ENCODE peak calls at places on chromosomes 4 and X, in six cellular contexts. One of them, this sample, is unnamed.

GRCh38 chr4:156838761-156839160 is 132.8 kb downstream of the PDGFC start:
- DNase-seq in HEK293T: no peak
- DNase-seq in stimulated activated CD4-positive, alpha-beta T cell treated with anti-CD3 and anti-CD28 coated beads, Interleukin-12 subunit alpha, Interleukin-12 subunit beta, amount 100 ng/mL, for 4 hours: no peak
- DNase-seq in T-cell: no peak
- DNase-seq in omental fat pad: no peak
- DNase-seq in left cardiac atrium: no peak
- DNase-seq in this sample: no peak

GRCh38 chr4:133996431-133997121 is 205.0 kb downstream of the PABPC4L start:
- DNase-seq in left cardiac atrium: no peak
- DNase-seq in omental fat pad: no peak
- DNase-seq in HEK293T: no peak
- DNase-seq in T-cell: no peak
- DNase-seq in stimulated activated CD4-positive, alpha-beta T cell treated with anti-CD3 and anti-CD28 coated beads, Interleukin-12 subunit alpha, Interleukin-12 subunit beta, amount 100 ng/mL, for 4 hours: no peak
- DNase-seq in this sample: no peak

GRCh38 chrX:17844236-17844635 is 16.9 kb downstream of the RAI2 start:
- DNase-seq in HEK293T: no peak
- DNase-seq in stimulated activated CD4-positive, alpha-beta T cell treated with anti-CD3 and anti-CD28 coated beads, Interleukin-12 subunit alpha, Interleukin-12 subunit beta, amount 100 ng/mL, for 4 hours: no peak
- DNase-seq in T-cell: no peak
- DNase-seq in left cardiac atrium: no peak
- DNase-seq in omental fat pad: no peak
- DNase-seq in this sample: no peak

GRCh38 chr4:150164956-150165355 is 86.7 kb downstream of the DCLK2 start:
- DNase-seq in omental fat pad: no peak
- DNase-seq in T-cell: no peak
- DNase-seq in left cardiac atrium: no peak
- DNase-seq in stimulated activated CD4-positive, alpha-beta T cell treated with anti-CD3 and anti-CD28 coated beads, Interleukin-12 subunit alpha, Interleukin-12 subunit beta, amount 100 ng/mL, for 4 hours: no peak
- DNase-seq in HEK293T: no peak
- DNase-seq in this sample: no peak

GRCh38 chr4:172202480-172203076 is 389.4 kb downstream of the GALNTL6 start:
- DNase-seq in left cardiac atrium: no peak
- DNase-seq in omental fat pad: no peak
- DNase-seq in T-cell: no peak
- DNase-seq in stimulated activated CD4-positive, alpha-beta T cell treated with anti-CD3 and anti-CD28 coated beads, Interleukin-12 subunit alpha, Interleukin-12 subunit beta, amount 100 ng/mL, for 4 hours: no peak
- DNase-seq in HEK293T: peak; percentile 40
- DNase-seq in this sample: no peak

GRCh38 chr4:1846580-1846979 is 9.4 kb downstream of the LETM1 start:
- DNase-seq in stimulated activated CD4-positive, alpha-beta T cell treated with anti-CD3 and anti-CD28 coated beads, Interleukin-12 subunit alpha, Interleukin-12 subunit beta, amount 100 ng/mL, for 4 hours: no peak
- DNase-seq in T-cell: no peak
- DNase-seq in HEK293T: no peak
- DNase-seq in omental fat pad: no peak
- DNase-seq in left cardiac atrium: no peak
- DNase-seq in this sample: no peak

GRCh38 chrX:47218280-47218919 is at the start of gene CDK16:
- DNase-seq in omental fat pad: no peak
- DNase-seq in HEK293T: peak; percentile 87
- DNase-seq in T-cell: peak; percentile 63
- DNase-seq in left cardiac atrium: peak; percentile 85
- DNase-seq in stimulated activated CD4-positive, alpha-beta T cell treated with anti-CD3 and anti-CD28 coated beads, Interleukin-12 subunit alpha, Interleukin-12 subunit beta, amount 100 ng/mL, for 4 hours: peak; percentile 62
- DNase-seq in this sample: peak; percentile 94

GRCh38 chrX:30538271-30538670 is 39.3 kb downstream of the TASL start:
- DNase-seq in left cardiac atrium: no peak
- DNase-seq in T-cell: no peak
- DNase-seq in omental fat pad: no peak
- DNase-seq in stimulated activated CD4-positive, alpha-beta T cell treated with anti-CD3 and anti-CD28 coated beads, Interleukin-12 subunit alpha, Interleukin-12 subunit beta, amount 100 ng/mL, for 4 hours: no peak
- DNase-seq in HEK293T: no peak
- DNase-seq in this sample: no peak

GRCh38 chrX:106995678-106996077 is 4.3 kb downstream of the MORC4 start:
- DNase-seq in stimulated activated CD4-positive, alpha-beta T cell treated with anti-CD3 and anti-CD28 coated beads, Interleukin-12 subunit alpha, Interleukin-12 subunit beta, amount 100 ng/mL, for 4 hours: no peak
- DNase-seq in HEK293T: no peak
- DNase-seq in T-cell: no peak
- DNase-seq in left cardiac atrium: no peak
- DNase-seq in omental fat pad: no peak
- DNase-seq in this sample: no peak

GRCh38 chrX:9597361-9598035 is 132.6 kb downstream of the TBL1X start:
- DNase-seq in T-cell: no peak
- DNase-seq in stimulated activated CD4-positive, alpha-beta T cell treated with anti-CD3 and anti-CD28 coated beads, Interleukin-12 subunit alpha, Interleukin-12 subunit beta, amount 100 ng/mL, for 4 hours: no peak
- DNase-seq in HEK293T: no peak
- DNase-seq in omental fat pad: no peak
- DNase-seq in left cardiac atrium: no peak
- DNase-seq in this sample: no peak

GRCh38 chr4:169345207-169345788 is 74.5 kb upstream of the SH3RF1 start:
- DNase-seq in omental fat pad: no peak
- DNase-seq in HEK293T: no peak
- DNase-seq in T-cell: no peak
- DNase-seq in left cardiac atrium: no peak
- DNase-seq in stimulated activated CD4-positive, alpha-beta T cell treated with anti-CD3 and anti-CD28 coated beads, Interleukin-12 subunit alpha, Interleukin-12 subunit beta, amount 100 ng/mL, for 4 hours: no peak
- DNase-seq in this sample: no peak

GRCh38 chr4:88158360-88159136 is at the start of gene ABCG2:
- DNase-seq in omental fat pad: no peak
- DNase-seq in stimulated activated CD4-positive, alpha-beta T cell treated with anti-CD3 and anti-CD28 coated beads, Interleukin-12 subunit alpha, Interleukin-12 subunit beta, amount 100 ng/mL, for 4 hours: peak; percentile 31
- DNase-seq in T-cell: no peak
- DNase-seq in left cardiac atrium: peak; percentile 28
- DNase-seq in HEK293T: peak; percentile 42
- DNase-seq in this sample: peak; percentile 79

GRCh38 chrX:17860811-17861495 is at the start of gene RAI2:
- DNase-seq in omental fat pad: no peak
- DNase-seq in T-cell: no peak
- DNase-seq in stimulated activated CD4-positive, alpha-beta T cell treated with anti-CD3 and anti-CD28 coated beads, Interleukin-12 subunit alpha, Interleukin-12 subunit beta, amount 100 ng/mL, for 4 hours: peak; percentile 12
- DNase-seq in HEK293T: peak; percentile 40
- DNase-seq in left cardiac atrium: peak; percentile 42
- DNase-seq in this sample: no peak

GRCh38 chrX:40947276-40947675 is 138.0 kb upstream of the USP9X start:
- DNase-seq in stimulated activated CD4-positive, alpha-beta T cell treated with anti-CD3 and anti-CD28 coated beads, Interleukin-12 subunit alpha, Interleukin-12 subunit beta, amount 100 ng/mL, for 4 hours: no peak
- DNase-seq in HEK293T: no peak
- DNase-seq in T-cell: no peak
- DNase-seq in left cardiac atrium: no peak
- DNase-seq in omental fat pad: no peak
- DNase-seq in this sample: no peak

GRCh38 chr4:169690787-169691186 is 67.0 kb downstream of the HPF1 start:
- DNase-seq in stimulated activated CD4-positive, alpha-beta T cell treated with anti-CD3 and anti-CD28 coated beads, Interleukin-12 subunit alpha, Interleukin-12 subunit beta, amount 100 ng/mL, for 4 hours: no peak
- DNase-seq in T-cell: no peak
- DNase-seq in left cardiac atrium: no peak
- DNase-seq in omental fat pad: no peak
- DNase-seq in HEK293T: no peak
- DNase-seq in this sample: no peak

GRCh38 chrX:65707153-65707552 is 39.7 kb downstream of the MSN start:
- DNase-seq in left cardiac atrium: no peak
- DNase-seq in T-cell: no peak
- DNase-seq in stimulated activated CD4-positive, alpha-beta T cell treated with anti-CD3 and anti-CD28 coated beads, Interleukin-12 subunit alpha, Interleukin-12 subunit beta, amount 100 ng/mL, for 4 hours: no peak
- DNase-seq in omental fat pad: no peak
- DNase-seq in HEK293T: no peak
- DNase-seq in this sample: no peak

GRCh38 chrX:73817381-73818199 is 254.6 kb downstream of the CHIC1 start:
- DNase-seq in T-cell: no peak
- DNase-seq in omental fat pad: no peak
- DNase-seq in HEK293T: no peak
- DNase-seq in stimulated activated CD4-positive, alpha-beta T cell treated with anti-CD3 and anti-CD28 coated beads, Interleukin-12 subunit alpha, Interleukin-12 subunit beta, amount 100 ng/mL, for 4 hours: no peak
- DNase-seq in left cardiac atrium: no peak
- DNase-seq in this sample: no peak

GRCh38 chrX:140817943-140818342 is 108.4 kb downstream of the LINC00632 start:
- DNase-seq in stimulated activated CD4-positive, alpha-beta T cell treated with anti-CD3 and anti-CD28 coated beads, Interleukin-12 subunit alpha, Interleukin-12 subunit beta, amount 100 ng/mL, for 4 hours: no peak
- DNase-seq in left cardiac atrium: no peak
- DNase-seq in omental fat pad: no peak
- DNase-seq in HEK293T: peak; percentile 18
- DNase-seq in T-cell: no peak
- DNase-seq in this sample: no peak

GRCh38 chr4:57119054-57119651 is 9.0 kb upstream of the IGFBP7 start:
- DNase-seq in left cardiac atrium: peak; percentile 68
- DNase-seq in T-cell: no peak
- DNase-seq in stimulated activated CD4-positive, alpha-beta T cell treated with anti-CD3 and anti-CD28 coated beads, Interleukin-12 subunit alpha, Interleukin-12 subunit beta, amount 100 ng/mL, for 4 hours: no peak
- DNase-seq in omental fat pad: no peak
- DNase-seq in HEK293T: no peak
- DNase-seq in this sample: no peak

GRCh38 chrX:37075892-37076595 is 67.9 kb downstream of the FAM47C start:
- DNase-seq in HEK293T: no peak
- DNase-seq in left cardiac atrium: no peak
- DNase-seq in stimulated activated CD4-positive, alpha-beta T cell treated with anti-CD3 and anti-CD28 coated beads, Interleukin-12 subunit alpha, Interleukin-12 subunit beta, amount 100 ng/mL, for 4 hours: no peak
- DNase-seq in T-cell: no peak
- DNase-seq in omental fat pad: no peak
- DNase-seq in this sample: no peak

GRCh38 chr4:8582016-8582415 is 1.8 kb downstream of the GPR78 start:
- DNase-seq in T-cell: no peak
- DNase-seq in HEK293T: no peak
- DNase-seq in stimulated activated CD4-positive, alpha-beta T cell treated with anti-CD3 and anti-CD28 coated beads, Interleukin-12 subunit alpha, Interleukin-12 subunit beta, amount 100 ng/mL, for 4 hours: no peak
- DNase-seq in left cardiac atrium: no peak
- DNase-seq in omental fat pad: no peak
- DNase-seq in this sample: no peak

GRCh38 chrX:793216-793770 is 162.7 kb downstream of the SHOX start:
- DNase-seq in stimulated activated CD4-positive, alpha-beta T cell treated with anti-CD3 and anti-CD28 coated beads, Interleukin-12 subunit alpha, Interleukin-12 subunit beta, amount 100 ng/mL, for 4 hours: no peak
- DNase-seq in T-cell: no peak
- DNase-seq in left cardiac atrium: no peak
- DNase-seq in HEK293T: no peak
- DNase-seq in omental fat pad: no peak
- DNase-seq in this sample: no peak

GRCh38 chr4:11467931-11468330 is 39.2 kb upstream of the HS3ST1 start:
- DNase-seq in omental fat pad: no peak
- DNase-seq in left cardiac atrium: no peak
- DNase-seq in T-cell: no peak
- DNase-seq in HEK293T: no peak
- DNase-seq in stimulated activated CD4-positive, alpha-beta T cell treated with anti-CD3 and anti-CD28 coated beads, Interleukin-12 subunit alpha, Interleukin-12 subunit beta, amount 100 ng/mL, for 4 hours: no peak
- DNase-seq in this sample: no peak

GRCh38 chr4:167787231-167787630 is 305.1 kb upstream of the ANXA10 start:
- DNase-seq in omental fat pad: no peak
- DNase-seq in stimulated activated CD4-positive, alpha-beta T cell treated with anti-CD3 and anti-CD28 coated beads, Interleukin-12 subunit alpha, Interleukin-12 subunit beta, amount 100 ng/mL, for 4 hours: no peak
- DNase-seq in HEK293T: no peak
- DNase-seq in left cardiac atrium: no peak
- DNase-seq in T-cell: no peak
- DNase-seq in this sample: no peak

GRCh38 chrX:154516655-154517100 is 646 bp upstream of the FAM3A start:
- DNase-seq in left cardiac atrium: no peak
- DNase-seq in omental fat pad: no peak
- DNase-seq in HEK293T: no peak
- DNase-seq in stimulated activated CD4-positive, alpha-beta T cell treated with anti-CD3 and anti-CD28 coated beads, Interleukin-12 subunit alpha, Interleukin-12 subunit beta, amount 100 ng/mL, for 4 hours: no peak
- DNase-seq in T-cell: no peak
- DNase-seq in this sample: no peak

GRCh38 chr4:121950680-121951569 is 935 bp downstream of the TRPC3 start:
- DNase-seq in stimulated activated CD4-positive, alpha-beta T cell treated with anti-CD3 and anti-CD28 coated beads, Interleukin-12 subunit alpha, Interleukin-12 subunit beta, amount 100 ng/mL, for 4 hours: peak; percentile 24
- DNase-seq in HEK293T: peak; percentile 58
- DNase-seq in left cardiac atrium: peak; percentile 33
- DNase-seq in omental fat pad: no peak
- DNase-seq in T-cell: no peak
- DNase-seq in this sample: peak; percentile 70

GRCh38 chrX:17826609-17827496 is 34.2 kb downstream of the RAI2 start:
- DNase-seq in left cardiac atrium: no peak
- DNase-seq in HEK293T: no peak
- DNase-seq in T-cell: no peak
- DNase-seq in omental fat pad: no peak
- DNase-seq in stimulated activated CD4-positive, alpha-beta T cell treated with anti-CD3 and anti-CD28 coated beads, Interleukin-12 subunit alpha, Interleukin-12 subunit beta, amount 100 ng/mL, for 4 hours: no peak
- DNase-seq in this sample: no peak

GRCh38 chr4:89820005-89820404 is 17.0 kb downstream of the SNCA start:
- DNase-seq in omental fat pad: no peak
- DNase-seq in stimulated activated CD4-positive, alpha-beta T cell treated with anti-CD3 and anti-CD28 coated beads, Interleukin-12 subunit alpha, Interleukin-12 subunit beta, amount 100 ng/mL, for 4 hours: no peak
- DNase-seq in T-cell: no peak
- DNase-seq in HEK293T: no peak
- DNase-seq in left cardiac atrium: no peak
- DNase-seq in this sample: no peak

GRCh38 chr4:26271703-26272102 is 49.1 kb upstream of the RBPJ start:
- DNase-seq in stimulated activated CD4-positive, alpha-beta T cell treated with anti-CD3 and anti-CD28 coated beads, Interleukin-12 subunit alpha, Interleukin-12 subunit beta, amount 100 ng/mL, for 4 hours: no peak
- DNase-seq in HEK293T: no peak
- DNase-seq in T-cell: no peak
- DNase-seq in left cardiac atrium: no peak
- DNase-seq in omental fat pad: no peak
- DNase-seq in this sample: no peak

GRCh38 chr4:188299161-188299560 is 159.9 kb downstream of the TRIML1 start:
- DNase-seq in stimulated activated CD4-positive, alpha-beta T cell treated with anti-CD3 and anti-CD28 coated beads, Interleukin-12 subunit alpha, Interleukin-12 subunit beta, amount 100 ng/mL, for 4 hours: no peak
- DNase-seq in omental fat pad: no peak
- DNase-seq in left cardiac atrium: no peak
- DNase-seq in T-cell: no peak
- DNase-seq in HEK293T: no peak
- DNase-seq in this sample: no peak

GRCh38 chrX:119423631-119424030 is 24.5 kb downstream of the SLC25A43 start:
- DNase-seq in HEK293T: no peak
- DNase-seq in T-cell: no peak
- DNase-seq in stimulated activated CD4-positive, alpha-beta T cell treated with anti-CD3 and anti-CD28 coated beads, Interleukin-12 subunit alpha, Interleukin-12 subunit beta, amount 100 ng/mL, for 4 hours: no peak
- DNase-seq in left cardiac atrium: no peak
- DNase-seq in omental fat pad: no peak
- DNase-seq in this sample: peak; percentile 58